ENCODE peak calls at places on chromosomes 1 and 21, in eight cellular contexts. One of them, this sample, is unnamed. For H3K4me1, the result is how much of the 10 kb centered on the place peaks cover.

GRCh38 chr1:56424744-56425493 is 154.4 kb downstream of the PLPP3 start:
- DNase-seq in upper lobe of right lung: peak
- DNase-seq in neuronal stem cell: no peak
- DNase-seq in IMR-90: peak
- DNase-seq in suprapubic skin: peak
- DNase-seq in hepatocyte: peak
- DNase-seq in Karpas-422: peak
- DNase-seq in left ventricle myocardium inferior: peak
- DNase-seq in this sample: peak

GRCh38 chr1:3530086-3530930 is 75.8 kb downstream of the ARHGEF16 start:
- DNase-seq in Karpas-422: no peak
- DNase-seq in left ventricle myocardium inferior: no peak
- DNase-seq in suprapubic skin: no peak
- DNase-seq in IMR-90: no peak
- DNase-seq in hepatocyte: peak
- DNase-seq in upper lobe of right lung: no peak
- DNase-seq in neuronal stem cell: no peak
- DNase-seq in this sample: peak

GRCh38 chr1:167454304-167454928 is 63.9 kb downstream of the CD247 start:
- DNase-seq in IMR-90: no peak
- DNase-seq in neuronal stem cell: no peak
- DNase-seq in hepatocyte: no peak
- DNase-seq in Karpas-422: no peak
- DNase-seq in suprapubic skin: no peak
- DNase-seq in upper lobe of right lung: no peak
- DNase-seq in left ventricle myocardium inferior: no peak
- DNase-seq in this sample: no peak

GRCh38 chr1:211113566-211113965 is 20.4 kb downstream of the KCNH1 start:
- DNase-seq in hepatocyte: no peak
- DNase-seq in neuronal stem cell: no peak
- DNase-seq in left ventricle myocardium inferior: no peak
- DNase-seq in upper lobe of right lung: no peak
- DNase-seq in suprapubic skin: no peak
- DNase-seq in IMR-90: no peak
- DNase-seq in Karpas-422: no peak
- DNase-seq in this sample: no peak

GRCh38 chr1:202034683-202035462 is 24.5 kb downstream of the ELF3 start:
- DNase-seq in left ventricle myocardium inferior: peak
- DNase-seq in hepatocyte: peak
- DNase-seq in IMR-90: peak
- DNase-seq in Karpas-422: no peak
- DNase-seq in upper lobe of right lung: peak
- DNase-seq in neuronal stem cell: no peak
- DNase-seq in suprapubic skin: peak
- DNase-seq in this sample: peak

GRCh38 chr1:15950763-15951295 is 25.1 kb downstream of the ZBTB17 start:
- DNase-seq in IMR-90: peak
- DNase-seq in left ventricle myocardium inferior: no peak
- DNase-seq in Karpas-422: no peak
- DNase-seq in upper lobe of right lung: no peak
- DNase-seq in hepatocyte: peak
- DNase-seq in suprapubic skin: no peak
- DNase-seq in neuronal stem cell: no peak
- DNase-seq in this sample: peak

GRCh38 chr1:85836736-85837135 is 128.5 kb upstream of the ZNHIT6 start:
- DNase-seq in Karpas-422: no peak
- DNase-seq in hepatocyte: no peak
- DNase-seq in neuronal stem cell: no peak
- DNase-seq in left ventricle myocardium inferior: no peak
- DNase-seq in suprapubic skin: no peak
- DNase-seq in upper lobe of right lung: no peak
- DNase-seq in IMR-90: no peak
- DNase-seq in this sample: no peak

GRCh38 chr1:193308438-193308837 is 122.0 kb upstream of the B3GALT2 start:
- DNase-seq in left ventricle myocardium inferior: no peak
- DNase-seq in upper lobe of right lung: no peak
- DNase-seq in neuronal stem cell: no peak
- DNase-seq in suprapubic skin: no peak
- DNase-seq in Karpas-422: no peak
- DNase-seq in hepatocyte: peak
- DNase-seq in IMR-90: peak
- DNase-seq in this sample: no peak

GRCh38 chr1:213070399-213070798 is 19.4 kb downstream of the RPS6KC1 start:
- DNase-seq in hepatocyte: peak
- DNase-seq in IMR-90: peak
- DNase-seq in left ventricle myocardium inferior: no peak
- DNase-seq in Karpas-422: peak
- DNase-seq in neuronal stem cell: no peak
- DNase-seq in suprapubic skin: no peak
- DNase-seq in upper lobe of right lung: no peak
- DNase-seq in this sample: no peak

GRCh38 chr21:17463441-17463840 is 49.4 kb upstream of the CXADR start:
- DNase-seq in hepatocyte: peak
- DNase-seq in neuronal stem cell: no peak
- DNase-seq in Karpas-422: no peak
- DNase-seq in IMR-90: peak
- DNase-seq in upper lobe of right lung: no peak
- DNase-seq in suprapubic skin: no peak
- DNase-seq in left ventricle myocardium inferior: no peak
- DNase-seq in this sample: no peak

GRCh38 chr1:207389728-207390464 is 64.2 kb upstream of the CR2 start:
- DNase-seq in upper lobe of right lung: no peak
- DNase-seq in IMR-90: peak
- DNase-seq in hepatocyte: no peak
- DNase-seq in suprapubic skin: no peak
- DNase-seq in neuronal stem cell: no peak
- DNase-seq in Karpas-422: no peak
- DNase-seq in left ventricle myocardium inferior: no peak
- DNase-seq in this sample: no peak

GRCh38 chr1:109112652-109113285 is 1.1 kb upstream of the ELAPOR1 start:
- DNase-seq in hepatocyte: peak
- DNase-seq in neuronal stem cell: peak
- DNase-seq in left ventricle myocardium inferior: peak
- DNase-seq in suprapubic skin: peak
- DNase-seq in IMR-90: peak
- DNase-seq in Karpas-422: peak
- DNase-seq in upper lobe of right lung: peak
- DNase-seq in this sample: peak

GRCh38 chr1:192442736-192443135 is 125.9 kb downstream of the RGS21 start:
- DNase-seq in upper lobe of right lung: no peak
- DNase-seq in IMR-90: peak
- DNase-seq in suprapubic skin: no peak
- DNase-seq in neuronal stem cell: no peak
- DNase-seq in hepatocyte: no peak
- DNase-seq in left ventricle myocardium inferior: no peak
- DNase-seq in Karpas-422: no peak
- DNase-seq in this sample: no peak

GRCh38 chr1:99648107-99648506 is 2.2 kb downstream of the PALMD start:
- DNase-seq in upper lobe of right lung: peak
- DNase-seq in IMR-90: no peak
- DNase-seq in left ventricle myocardium inferior: peak
- DNase-seq in suprapubic skin: peak
- DNase-seq in Karpas-422: no peak
- DNase-seq in hepatocyte: peak
- DNase-seq in neuronal stem cell: no peak
- DNase-seq in this sample: no peak

GRCh38 chr1:2229032-2229920 is 1.2 kb downstream of the SKI start:
- DNase-seq in Karpas-422: no peak
- DNase-seq in IMR-90: peak
- DNase-seq in suprapubic skin: peak
- DNase-seq in neuronal stem cell: no peak
- DNase-seq in hepatocyte: peak
- DNase-seq in left ventricle myocardium inferior: peak
- DNase-seq in upper lobe of right lung: peak
- DNase-seq in this sample: peak

GRCh38 chr1:83626603-83627002 is 372.3 kb downstream of the TTLL7 start:
- DNase-seq in suprapubic skin: no peak
- DNase-seq in Karpas-422: peak
- DNase-seq in left ventricle myocardium inferior: no peak
- DNase-seq in neuronal stem cell: no peak
- DNase-seq in IMR-90: no peak
- DNase-seq in upper lobe of right lung: no peak
- DNase-seq in hepatocyte: no peak
- DNase-seq in this sample: no peak

GRCh38 chr1:230288641-230289349 is 137.3 kb downstream of the PGBD5 start:
- DNase-seq in upper lobe of right lung: peak
- DNase-seq in neuronal stem cell: no peak
- DNase-seq in left ventricle myocardium inferior: no peak
- DNase-seq in suprapubic skin: peak
- DNase-seq in Karpas-422: no peak
- DNase-seq in IMR-90: peak
- DNase-seq in hepatocyte: no peak
- DNase-seq in this sample: no peak

GRCh38 chr1:10473145-10473765 is 926 bp upstream of the DFFA start:
- DNase-seq in left ventricle myocardium inferior: no peak
- DNase-seq in suprapubic skin: no peak
- DNase-seq in hepatocyte: no peak
- DNase-seq in neuronal stem cell: no peak
- DNase-seq in IMR-90: no peak
- DNase-seq in upper lobe of right lung: no peak
- DNase-seq in Karpas-422: peak
- DNase-seq in this sample: no peak

GRCh38 chr1:246582301-246583055 is 16.2 kb downstream of the CNST start:
- DNase-seq in Karpas-422: no peak
- DNase-seq in IMR-90: no peak
- DNase-seq in hepatocyte: peak
- DNase-seq in left ventricle myocardium inferior: no peak
- DNase-seq in suprapubic skin: no peak
- DNase-seq in neuronal stem cell: no peak
- DNase-seq in upper lobe of right lung: no peak
- DNase-seq in this sample: no peak
- H3K4me1 ChIP-seq in Karpas-422: under half
- H3K4me1 ChIP-seq in IMR-90: under half
- H3K4me1 ChIP-seq in hepatocyte: under half
- H3K4me1 ChIP-seq in left ventricle myocardium inferior: half or more
- H3K4me1 ChIP-seq in suprapubic skin: under half
- H3K4me1 ChIP-seq in neuronal stem cell: under half
- H3K4me1 ChIP-seq in upper lobe of right lung: under half
- H3K4me1 ChIP-seq in this sample: under half

GRCh38 chr1:160171978-160172377 is 18.4 kb upstream of the CASQ1 start:
- DNase-seq in left ventricle myocardium inferior: no peak
- DNase-seq in suprapubic skin: no peak
- DNase-seq in neuronal stem cell: no peak
- DNase-seq in hepatocyte: no peak
- DNase-seq in upper lobe of right lung: no peak
- DNase-seq in Karpas-422: no peak
- DNase-seq in IMR-90: no peak
- DNase-seq in this sample: no peak

GRCh38 chr1:160169553-160170399 is 18.4 kb downstream of the ATP1A4 start:
- DNase-seq in hepatocyte: no peak
- DNase-seq in neuronal stem cell: peak
- DNase-seq in left ventricle myocardium inferior: no peak
- DNase-seq in IMR-90: no peak
- DNase-seq in suprapubic skin: no peak
- DNase-seq in upper lobe of right lung: no peak
- DNase-seq in Karpas-422: peak
- DNase-seq in this sample: no peak

GRCh38 chr1:160168016-160168415 is 16.6 kb downstream of the ATP1A4 start:
- DNase-seq in hepatocyte: no peak
- DNase-seq in upper lobe of right lung: no peak
- DNase-seq in left ventricle myocardium inferior: no peak
- DNase-seq in IMR-90: no peak
- DNase-seq in suprapubic skin: no peak
- DNase-seq in neuronal stem cell: no peak
- DNase-seq in Karpas-422: no peak
- DNase-seq in this sample: no peak

GRCh38 chr1:160168609-160169369 is 17.4 kb downstream of the ATP1A4 start:
- DNase-seq in neuronal stem cell: peak
- DNase-seq in upper lobe of right lung: no peak
- DNase-seq in suprapubic skin: no peak
- DNase-seq in hepatocyte: no peak
- DNase-seq in IMR-90: no peak
- DNase-seq in Karpas-422: no peak
- DNase-seq in left ventricle myocardium inferior: no peak
- DNase-seq in this sample: no peak

GRCh38 chr1:160171352-160171751 is 19.0 kb upstream of the CASQ1 start:
- DNase-seq in left ventricle myocardium inferior: no peak
- DNase-seq in neuronal stem cell: no peak
- DNase-seq in upper lobe of right lung: no peak
- DNase-seq in hepatocyte: no peak
- DNase-seq in Karpas-422: no peak
- DNase-seq in IMR-90: peak
- DNase-seq in suprapubic skin: no peak
- DNase-seq in this sample: no peak
- H3K4me1 ChIP-seq in left ventricle myocardium inferior: under half
- H3K4me1 ChIP-seq in neuronal stem cell: under half
- H3K4me1 ChIP-seq in upper lobe of right lung: under half
- H3K4me1 ChIP-seq in hepatocyte: under half
- H3K4me1 ChIP-seq in Karpas-422: under half
- H3K4me1 ChIP-seq in IMR-90: under half
- H3K4me1 ChIP-seq in suprapubic skin: under half
- H3K4me1 ChIP-seq in this sample: under half

GRCh38 chr1:156123356-156124196 is 9.1 kb downstream of the LMNA start:
- DNase-seq in upper lobe of right lung: peak
- DNase-seq in hepatocyte: peak
- DNase-seq in suprapubic skin: peak
- DNase-seq in left ventricle myocardium inferior: peak
- DNase-seq in Karpas-422: peak
- DNase-seq in neuronal stem cell: peak
- DNase-seq in IMR-90: peak
- DNase-seq in this sample: peak

GRCh38 chr1:156126701-156127534 is 12.4 kb downstream of the LMNA start:
- DNase-seq in left ventricle myocardium inferior: peak
- DNase-seq in IMR-90: peak
- DNase-seq in Karpas-422: peak
- DNase-seq in neuronal stem cell: no peak
- DNase-seq in suprapubic skin: peak
- DNase-seq in upper lobe of right lung: no peak
- DNase-seq in hepatocyte: peak
- DNase-seq in this sample: peak

GRCh38 chr1:156128749-156129682 is 14.5 kb downstream of the LMNA start:
- DNase-seq in suprapubic skin: peak
- DNase-seq in upper lobe of right lung: no peak
- DNase-seq in neuronal stem cell: no peak
- DNase-seq in hepatocyte: peak
- DNase-seq in IMR-90: peak
- DNase-seq in left ventricle myocardium inferior: peak
- DNase-seq in Karpas-422: no peak
- DNase-seq in this sample: peak

GRCh38 chr1:156124557-156125483 is 10.3 kb downstream of the LMNA start:
- DNase-seq in upper lobe of right lung: peak
- DNase-seq in neuronal stem cell: no peak
- DNase-seq in left ventricle myocardium inferior: no peak
- DNase-seq in suprapubic skin: peak
- DNase-seq in IMR-90: no peak
- DNase-seq in hepatocyte: no peak
- DNase-seq in Karpas-422: peak
- DNase-seq in this sample: peak

GRCh38 chr1:156126043-156126700 is 11.7 kb downstream of the LMNA start:
- DNase-seq in neuronal stem cell: no peak
- DNase-seq in upper lobe of right lung: peak
- DNase-seq in suprapubic skin: peak
- DNase-seq in left ventricle myocardium inferior: peak
- DNase-seq in IMR-90: peak
- DNase-seq in Karpas-422: peak
- DNase-seq in hepatocyte: peak
- DNase-seq in this sample: peak
- H3K4me1 ChIP-seq in neuronal stem cell: half or more
- H3K4me1 ChIP-seq in upper lobe of right lung: half or more
- H3K4me1 ChIP-seq in suprapubic skin: half or more
- H3K4me1 ChIP-seq in left ventricle myocardium inferior: half or more
- H3K4me1 ChIP-seq in IMR-90: half or more
- H3K4me1 ChIP-seq in Karpas-422: under half
- H3K4me1 ChIP-seq in hepatocyte: half or more
- H3K4me1 ChIP-seq in this sample: half or more

GRCh38 chr1:203628185-203628996 is 1.8 kb downstream of the ATP2B4 start:
- DNase-seq in Karpas-422: peak
- DNase-seq in hepatocyte: peak
- DNase-seq in upper lobe of right lung: peak
- DNase-seq in neuronal stem cell: peak
- DNase-seq in suprapubic skin: peak
- DNase-seq in left ventricle myocardium inferior: peak
- DNase-seq in IMR-90: peak
- DNase-seq in this sample: peak
- H3K4me1 ChIP-seq in Karpas-422: under half
- H3K4me1 ChIP-seq in hepatocyte: under half
- H3K4me1 ChIP-seq in upper lobe of right lung: under half
- H3K4me1 ChIP-seq in neuronal stem cell: under half
- H3K4me1 ChIP-seq in suprapubic skin: half or more
- H3K4me1 ChIP-seq in left ventricle myocardium inferior: half or more
- H3K4me1 ChIP-seq in IMR-90: under half
- H3K4me1 ChIP-seq in this sample: under half